ENCODE peak calls at places on chromosomes 7 and 10, in six cellular contexts. A is transverse colon, L is heart left ventricle, K is IMR-90, O is A549, J is body of pancreas. B is an unnamed sample. For H3K4me1, the result is how much of the 10 kb centered on the place peaks cover.

GRCh38 chr7:50821457-50821977 is 38.8 kb upstream of the GRB10 start:
- DNase-seq in A (no peak), L (no peak), K (peak), O (no peak), J (peak), B (no peak)

GRCh38 chr10:62582804-62583208 is 208.6 kb downstream of the ZNF365 start:
- DNase-seq in A (peak), L (peak), K (peak), O (no peak), J (peak), B (peak)

GRCh38 chr7:40717242-40717641 is 582.4 kb downstream of the SUGCT start:
- DNase-seq in A (peak), L (peak), K (peak), O (peak), J (peak), B (no peak)

GRCh38 chr7:51328351-51328801 is 11.8 kb upstream of the COBL start:
- DNase-seq in A (no peak), L (no peak), K (no peak), O (no peak), J (no peak), B (no peak)

GRCh38 chr10:14601872-14602725 is 172.6 kb downstream of the FAM107B start:
- DNase-seq in A (peak), L (no peak), K (peak), O (peak), J (peak), B (peak)

GRCh38 chr7:82428186-82428961 is 15.2 kb downstream of the CACNA2D1 start:
- DNase-seq in A (no peak), L (no peak), K (peak), O (no peak), J (no peak), B (no peak)

GRCh38 chr7:151763420-151763984 is 113.4 kb downstream of the PRKAG2 start:
- DNase-seq in A (no peak), L (no peak), K (no peak), O (no peak), J (no peak), B (no peak)

GRCh38 chr10:90319188-90319914 is 538.5 kb downstream of the HTR7 start:
- DNase-seq in A (no peak), L (no peak), K (peak), O (peak), J (no peak), B (no peak)

GRCh38 chr10:121313119-121313858 is 285.0 kb downstream of the FGFR2 start:
- DNase-seq in A (no peak), L (no peak), K (no peak), O (no peak), J (no peak), B (no peak)

GRCh38 chr7:151245360-151246160 is 2.9 kb downstream of the SMARCD3 start:
- DNase-seq in A (peak), L (peak), K (no peak), O (peak), J (no peak), B (peak)

GRCh38 chr10:6037975-6038624 is 24.1 kb downstream of the IL2RA start:
- DNase-seq in A (no peak), L (no peak), K (no peak), O (no peak), J (no peak), B (no peak)

GRCh38 chr7:121882731-121883130 is 9.8 kb downstream of the PTPRZ1 start:
- DNase-seq in A (no peak), L (no peak), K (no peak), O (no peak), J (no peak), B (no peak)

GRCh38 chr10:59971915-59972314 is 65.6 kb upstream of the CCDC6 start:
- DNase-seq in A (peak), L (no peak), K (no peak), O (peak), J (peak), B (no peak)

GRCh38 chr7:140672382-140673062 is at the start of gene ADCK2:
- DNase-seq in A (peak), L (peak), K (no peak), O (peak), J (peak), B (peak)

GRCh38 chr7:123319911-123320310 is 120.1 kb upstream of the SLC13A1 start:
- DNase-seq in A (no peak), L (no peak), K (no peak), O (no peak), J (no peak), B (no peak)

GRCh38 chr7:74023037-74023436 is 4.9 kb upstream of the ELN start:
- DNase-seq in A (no peak), L (peak), K (peak), O (peak), J (no peak), B (peak)

GRCh38 chr10:74949434-74949833 is 123.0 kb downstream of the KAT6B start:
- DNase-seq in A (no peak), L (no peak), K (peak), O (no peak), J (no peak), B (no peak)

GRCh38 chr10:66552331-66552730 is 373.5 kb upstream of the LRRTM3 start:
- DNase-seq in A (no peak), L (no peak), K (no peak), O (no peak), J (no peak), B (no peak)

GRCh38 chr7:98995111-98995510 is 116.8 kb downstream of the TRRAP start:
- DNase-seq in A (no peak), L (no peak), K (no peak), O (no peak), J (no peak), B (no peak)

GRCh38 chr10:1706256-1706655 is 31.1 kb downstream of the ADARB2 start:
- DNase-seq in A (no peak), L (no peak), K (no peak), O (no peak), J (no peak), B (no peak)

GRCh38 chr10:48474764-48475365 is 130.0 kb downstream of the ARHGAP22 start:
- DNase-seq in A (no peak), L (no peak), K (no peak), O (no peak), J (no peak), B (no peak)

GRCh38 chr10:2817923-2818322 is 249.4 kb upstream of the PFKP start:
- DNase-seq in A (no peak), L (no peak), K (no peak), O (no peak), J (no peak), B (no peak)

GRCh38 chr7:64799-65430 is 127.5 kb upstream of the FAM20C start:
- DNase-seq in A (no peak), L (peak), K (no peak), O (no peak), J (no peak), B (no peak)

GRCh38 chr10:97584798-97585438 is 729 bp downstream of the HOGA1 start:
- DNase-seq in A (no peak), L (no peak), K (no peak), O (no peak), J (no peak), B (no peak)

GRCh38 chr7:27911920-27912319 is 172.0 kb downstream of the TAX1BP1 start:
- DNase-seq in A (no peak), L (no peak), K (no peak), O (no peak), J (no peak), B (no peak)

GRCh38 chr7:27906385-27907091 is 166.6 kb downstream of the TAX1BP1 start:
- DNase-seq in A (no peak), L (no peak), K (no peak), O (no peak), J (no peak), B (no peak)

GRCh38 chr7:27905951-27906350 is 166.0 kb downstream of the TAX1BP1 start:
- DNase-seq in A (no peak), L (no peak), K (no peak), O (no peak), J (no peak), B (no peak)

GRCh38 chr7:27910341-27910740 is 170.4 kb downstream of the TAX1BP1 start:
- DNase-seq in A (no peak), L (no peak), K (peak), O (no peak), J (no peak), B (no peak)

GRCh38 chr7:27908534-27909165 is 168.7 kb downstream of the TAX1BP1 start:
- DNase-seq in A (no peak), L (no peak), K (no peak), O (no peak), J (no peak), B (no peak)
- H3K4me1 ChIP-seq in A (under half), L (under half), K (under half), O (under half), J (under half), B (under half)

GRCh38 chr10:4651404-4652037 is 174.5 kb upstream of the AKR1E2 start:
- DNase-seq in A (no peak), L (no peak), K (no peak), O (no peak), J (no peak), B (no peak)

GRCh38 chr10:4652111-4653010 is 173.6 kb upstream of the AKR1E2 start:
- DNase-seq in A (no peak), L (no peak), K (no peak), O (no peak), J (no peak), B (no peak)

GRCh38 chr10:4648968-4649367 is 177.0 kb upstream of the AKR1E2 start:
- DNase-seq in A (no peak), L (no peak), K (no peak), O (no peak), J (no peak), B (no peak)

GRCh38 chr10:4650109-4650508 is 175.9 kb upstream of the AKR1E2 start:
- DNase-seq in A (no peak), L (no peak), K (peak), O (no peak), J (no peak), B (no peak)

DNA sequence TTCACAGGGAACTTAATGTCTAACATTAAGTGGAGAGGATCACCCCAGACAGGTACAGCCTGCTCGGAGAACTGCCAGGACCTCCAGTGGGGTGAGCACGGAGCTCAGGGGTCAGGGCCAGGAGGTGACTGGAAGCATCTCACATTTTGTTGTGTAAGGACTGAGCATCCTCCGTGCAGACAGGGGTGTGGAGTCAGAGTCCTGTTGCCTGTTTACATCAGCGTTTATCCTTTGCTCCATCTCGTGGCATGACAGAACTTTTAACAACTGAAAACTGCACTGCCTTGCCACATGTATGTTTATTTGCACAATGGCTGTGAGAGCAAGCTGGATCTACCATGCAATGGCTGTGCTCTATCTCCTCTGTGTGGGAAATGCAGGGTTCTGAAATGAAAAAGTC is 175.4 kb upstream of the AKR1E2 start:
- DNase-seq in A (no peak), L (no peak), K (peak), O (no peak), J (no peak), B (no peak)
- TF ChIP-seq POLR2A in A (no peak), L (no peak), K (no peak), O (no peak), J (no peak), B (no peak)

GRCh38 chr10:42934842-42935241 is 142.0 kb upstream of the RET start:
- DNase-seq in A (no peak), L (no peak), K (no peak), O (no peak), J (no peak), B (no peak)

GRCh38 chr10:42933454-42934340 is 143.2 kb upstream of the RET start:
- DNase-seq in A (peak), L (no peak), K (peak), O (no peak), J (peak), B (peak)

GRCh38 chr10:42934351-42934811 is 142.5 kb upstream of the RET start:
- DNase-seq in A (no peak), L (no peak), K (no peak), O (no peak), J (no peak), B (no peak)

GRCh38 chr10:42932116-42932515 is 144.8 kb upstream of the RET start:
- DNase-seq in A (no peak), L (no peak), K (no peak), O (no peak), J (no peak), B (no peak)

DNA sequence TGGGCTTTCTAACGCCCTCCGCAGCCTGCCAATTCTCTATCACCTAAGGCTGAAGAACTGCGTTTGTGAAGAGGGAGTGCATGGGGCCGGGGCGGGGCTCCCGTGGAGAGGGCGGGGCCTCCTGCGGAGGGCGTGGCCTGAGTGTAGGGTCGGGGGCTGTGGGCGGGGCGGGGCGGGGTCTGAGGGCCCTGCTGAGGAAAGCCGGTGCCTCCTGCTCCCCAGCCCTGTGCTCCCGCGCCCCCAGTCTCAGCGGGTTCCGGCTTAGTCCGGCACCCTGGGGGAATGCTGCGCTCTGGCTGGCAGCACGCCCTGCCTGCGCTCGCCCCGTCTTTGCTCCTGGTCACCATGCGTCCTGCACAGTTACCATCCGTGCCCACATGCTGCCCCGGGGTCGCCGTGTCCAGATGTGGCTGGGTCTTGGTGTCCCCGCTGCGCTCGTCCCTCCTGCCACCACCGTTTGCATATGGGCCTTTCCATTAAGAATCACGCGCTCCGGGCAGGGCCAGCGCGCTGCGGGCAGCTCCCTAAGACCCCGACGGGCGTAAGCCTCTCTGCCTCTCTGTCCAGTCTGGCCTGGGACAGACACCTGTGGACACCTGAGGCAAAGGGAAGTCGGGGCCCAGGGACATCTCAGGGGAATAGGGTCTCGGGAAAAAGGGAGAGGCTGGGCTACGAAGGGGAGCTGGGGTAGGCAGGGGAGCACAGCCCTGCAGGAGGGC is 144.0 kb upstream of the RET start:
- DNase-seq in A (no peak), L (no peak), K (no peak), O (no peak), J (no peak), B (no peak)
- TF ChIP-seq CTCF in A (no peak), L (no peak), K (no peak), O (no peak), J (no peak), B (no peak)

GRCh38 chr10:73810735-73811465 is 498 bp downstream of the NDST2 start:
- DNase-seq in A (peak), L (peak), K (no peak), O (peak), J (peak), B (no peak)
- H3K4me1 ChIP-seq in A (under half), L (under half), K (under half), O (under half), J (under half), B (under half)

GRCh38 chr7:157302314-157302711 is 34.5 kb upstream of the DNAJB6 start:
- DNase-seq in A (peak), L (peak), K (peak), O (no peak), J (no peak), B (no peak)
- TF ChIP-seq POLR2A in A (peak), L (no peak), K (no peak), O (no peak), J (no peak), B (no peak)

GRCh38 chr10:78605800-78606350 is 462.9 kb upstream of the ZMIZ1 start:
- DNase-seq in A (no peak), L (no peak), K (no peak), O (peak), J (no peak), B (no peak)
- TF ChIP-seq CTCF in A (no peak), L (no peak), K (no peak), O (peak), J (peak), B (no peak)

GRCh38 chr10:132458071-132458594 is 61.1 kb downstream of the PWWP2B start:
- DNase-seq in A (no peak), L (peak), K (no peak), O (no peak), J (no peak), B (no peak)

GRCh38 chr10:132455986-132456847 is 59.2 kb downstream of the PWWP2B start:
- DNase-seq in A (no peak), L (peak), K (no peak), O (no peak), J (no peak), B (no peak)

GRCh38 chr10:132458595-132459251 is 61.7 kb downstream of the PWWP2B start:
- DNase-seq in A (peak), L (peak), K (no peak), O (peak), J (peak), B (peak)

GRCh38 chr10:132456881-132457280 is 59.9 kb downstream of the PWWP2B start:
- DNase-seq in A (no peak), L (peak), K (no peak), O (no peak), J (no peak), B (no peak)

DNA sequence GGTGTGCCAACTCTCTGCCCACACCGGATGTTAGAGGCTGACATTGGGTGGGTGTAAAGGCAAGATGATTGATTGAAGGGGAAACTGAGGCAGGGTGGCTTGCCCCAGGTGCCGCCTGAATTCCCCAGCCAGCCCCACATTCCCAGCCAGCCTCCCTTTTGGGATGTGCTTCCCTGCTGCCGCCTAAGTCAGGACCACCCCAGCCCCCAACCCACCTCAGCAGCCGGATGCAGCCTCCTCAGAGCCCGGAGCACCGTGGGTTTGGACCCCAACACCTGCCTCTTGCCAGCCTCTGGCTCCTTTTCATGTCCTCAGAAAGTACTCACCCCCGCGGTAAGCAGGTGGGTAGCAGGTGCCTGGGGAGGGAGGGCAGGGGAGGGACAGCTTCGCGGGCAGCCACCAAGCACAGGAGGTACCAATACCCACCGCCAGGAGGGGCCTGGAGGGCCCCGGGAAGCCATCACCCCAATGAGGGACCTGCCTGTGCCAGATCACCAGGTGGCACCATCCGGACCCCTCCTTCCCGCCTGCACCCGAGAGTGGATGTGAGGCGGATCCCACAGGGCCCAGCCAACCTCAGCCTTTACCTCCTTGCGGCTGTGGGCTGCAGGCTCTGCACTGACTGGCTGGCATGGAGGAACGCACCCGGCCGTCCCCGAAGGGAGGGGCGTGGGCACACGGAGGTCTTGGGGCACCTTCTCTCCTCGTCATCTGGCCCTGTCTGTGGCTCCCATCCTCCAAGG is 60.5 kb downstream of the PWWP2B start:
- DNase-seq in A (no peak), L (peak), K (no peak), O (peak), J (no peak), B (no peak)
- H3K4me1 ChIP-seq in A (half or more), L (under half), K (under half), O (under half), J (under half), B (under half)